ENCODE peak calls at places on chromosomes 4 and X, in six cellular contexts. D, U, H, R, T and I are unnamed samples.

GRCh38 chr4:128635141-128635911 is 174.2 kb upstream of the JADE1 start:
- DNase-seq in D (peak; percentile 50), U (peak; percentile 96), H (no peak), R (peak; percentile 89), T (peak; percentile 89), I (no peak)

GRCh38 chr4:176435891-176436499 is 116.2 kb downstream of the SPCS3 start:
- DNase-seq in D (no peak), U (peak; percentile 57), H (no peak), R (no peak), T (no peak), I (no peak)

GRCh38 chrX:103913356-103914020 is 48.9 kb upstream of the TMSB15B start:
- DNase-seq in D (no peak), U (peak; percentile 2), H (no peak), R (no peak), T (no peak), I (no peak)

GRCh38 chrX:152876931-152877840 is 20.7 kb upstream of the ZNF185 start:
- DNase-seq in D (no peak), U (no peak), H (no peak), R (no peak), T (no peak), I (no peak)

GRCh38 chrX:23742174-23742692 is 843 bp downstream of the ACOT9 start:
- DNase-seq in D (peak; percentile 31), U (peak; percentile 77), H (peak; percentile 62), R (peak; percentile 9), T (no peak), I (no peak)

GRCh38 chr4:147747787-147748454 is 16.0 kb downstream of the ARHGAP10 start:
- DNase-seq in D (no peak), U (no peak), H (no peak), R (no peak), T (no peak), I (no peak)

GRCh38 chr4:111776546-111776945 is 368.7 kb upstream of the FAM241A start:
- DNase-seq in D (no peak), U (no peak), H (no peak), R (no peak), T (no peak), I (no peak)

GRCh38 chr4:83618991-83619390 is 83.1 kb downstream of the GPAT3 start:
- DNase-seq in D (peak; percentile 63), U (peak; percentile 26), H (no peak), R (no peak), T (no peak), I (no peak)

GRCh38 chr4:108116423-108117168 is 52.1 kb downstream of the LEF1 start:
- DNase-seq in D (no peak), U (no peak), H (no peak), R (no peak), T (no peak), I (no peak)

GRCh38 chr4:146123231-146123630 is 52.3 kb upstream of the LSM6 start:
- DNase-seq in D (no peak), U (no peak), H (no peak), R (no peak), T (no peak), I (no peak)

GRCh38 chr4:183987987-183988392 is 82.9 kb downstream of the STOX2 start:
- DNase-seq in D (peak; percentile 61), U (peak; percentile 87), H (peak; percentile 93), R (peak; percentile 44), T (peak; percentile 58), I (no peak)

GRCh38 chr4:89681671-89682070 is 155.3 kb downstream of the SNCA start:
- DNase-seq in D (no peak), U (no peak), H (no peak), R (no peak), T (no peak), I (no peak)
- H3K4me3 ChIP-seq in D (no peak overlapping the region), U (no peak overlapping the region), H (no peak overlapping the region), R (no peak overlapping the region), T (no peak overlapping the region), I (no peak overlapping the region)

GRCh38 chrX:118536204-118536603 is 40.6 kb downstream of the DOCK11 start:
- DNase-seq in D (no peak), U (no peak), H (no peak), R (no peak), T (no peak), I (no peak)
- H3K4me3 ChIP-seq in D (no peak overlapping the region), U (no peak overlapping the region), H (no peak overlapping the region), R (no peak overlapping the region), T (no peak overlapping the region), I (no peak overlapping the region)

DNA sequence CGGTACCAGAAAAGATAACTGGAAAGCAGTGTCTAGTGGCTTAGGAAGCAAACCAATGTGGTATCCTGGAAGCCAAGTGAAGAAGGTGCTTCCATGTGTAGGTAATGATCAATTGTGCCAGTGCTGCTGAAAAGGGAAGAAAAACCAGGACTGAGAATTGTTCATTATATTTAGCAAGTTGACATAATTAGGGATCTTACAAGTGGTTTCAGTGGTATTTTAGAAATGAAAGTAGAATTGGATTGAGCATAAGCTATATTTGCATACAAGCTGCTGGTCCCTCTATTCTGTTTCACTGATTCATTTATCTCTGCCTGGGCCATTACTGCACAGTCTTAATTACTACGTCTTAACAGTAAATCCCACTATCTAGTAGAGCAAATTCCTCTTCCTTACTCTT is 32.3 kb downstream of the PRDM8 start:
- DNase-seq in D (no peak), U (no peak), H (no peak), R (no peak), T (no peak), I (no peak)
- H3K4me3 ChIP-seq in D (no peak overlapping the region), U (no peak overlapping the region), H (no peak overlapping the region), R (no peak overlapping the region), T (no peak overlapping the region), I (no peak overlapping the region)

GRCh38 chr4:53593765-53594164 is 2.5 kb upstream of the LNX1 start:
- DNase-seq in D (no peak), U (no peak), H (no peak), R (no peak), T (no peak), I (no peak)
- H3K4me3 ChIP-seq in D (no peak overlapping the region), U (no peak overlapping the region), H (no peak overlapping the region), R (no peak overlapping the region), T (no peak overlapping the region), I (no peak overlapping the region)

GRCh38 chr4:124065941-124066340 is 646.6 kb downstream of the ANKRD50 start:
- DNase-seq in D (no peak), U (no peak), H (no peak), R (no peak), T (no peak), I (no peak)

GRCh38 chr4:124070688-124071484 is 641.6 kb downstream of the ANKRD50 start:
- DNase-seq in D (no peak), U (peak; percentile 8), H (no peak), R (no peak), T (no peak), I (no peak)

GRCh38 chr4:124067031-124067430 is 645.5 kb downstream of the ANKRD50 start:
- DNase-seq in D (no peak), U (no peak), H (no peak), R (no peak), T (no peak), I (no peak)

GRCh38 chr4:124061413-124061812 is 651.1 kb downstream of the ANKRD50 start:
- DNase-seq in D (no peak), U (peak; percentile 88), H (no peak), R (no peak), T (no peak), I (no peak)

DNA sequence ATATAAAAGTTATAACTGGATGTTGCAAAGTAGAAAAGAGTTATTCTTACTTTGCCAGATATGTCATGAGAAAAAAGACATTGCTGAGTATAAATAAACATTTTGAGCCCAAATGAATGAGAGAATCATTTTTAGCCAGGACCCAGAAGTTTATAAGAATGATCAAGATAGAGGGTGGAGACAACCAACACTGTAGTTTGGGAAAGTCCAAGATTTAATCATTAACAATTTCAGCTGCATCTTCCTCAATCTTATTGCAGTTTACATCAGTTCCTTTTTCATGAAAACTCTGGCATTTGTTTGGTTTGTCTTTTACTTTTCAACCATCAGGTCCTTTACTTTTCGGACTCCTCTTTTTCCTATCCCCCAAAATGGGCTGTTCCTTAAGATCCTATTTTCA is 646.0 kb downstream of the ANKRD50 start:
- DNase-seq in D (no peak), U (no peak), H (no peak), R (no peak), T (no peak), I (no peak)
- H3K4me3 ChIP-seq in D (no peak overlapping the region), U (no peak overlapping the region), H (no peak overlapping the region), R (no peak overlapping the region), T (no peak overlapping the region), I (no peak overlapping the region)

GRCh38 chr4:25012671-25013070 is 18.1 kb downstream of the LGI2 start:
- DNase-seq in D (no peak), U (no peak), H (no peak), R (no peak), T (no peak), I (no peak)

GRCh38 chr4:25013756-25014737 is 16.7 kb downstream of the LGI2 start:
- DNase-seq in D (no peak), U (no peak), H (no peak), R (no peak), T (no peak), I (no peak)

GRCh38 chr4:25011135-25011866 is 19.4 kb downstream of the LGI2 start:
- DNase-seq in D (no peak), U (no peak), H (no peak), R (no peak), T (no peak), I (no peak)

GRCh38 chr4:25019501-25019900 is 11.2 kb downstream of the LGI2 start:
- DNase-seq in D (no peak), U (no peak), H (no peak), R (no peak), T (no peak), I (no peak)

GRCh38 chr4:25014965-25015506 is 15.7 kb downstream of the LGI2 start:
- DNase-seq in D (no peak), U (no peak), H (no peak), R (no peak), T (no peak), I (no peak)
- H3K4me3 ChIP-seq in D (no peak overlapping the region), U (no peak overlapping the region), H (no peak overlapping the region), R (no peak overlapping the region), T (no peak overlapping the region), I (no peak overlapping the region)